ENCODE peak calls at places on chromosome 13, in seven cellular contexts. One of them, this sample, is unnamed.

GRCh38 chr13:29516012-29516411 is 79.5 kb downstream of the SLC7A1 start:
- DNase-seq in HEK293T: no peak
- DNase-seq in HepG2: no peak
- DNase-seq in K562: no peak
- DNase-seq in H1: no peak
- DNase-seq in GM12878: no peak
- DNase-seq in HCT116: no peak
- DNase-seq in this sample: no peak

GRCh38 chr13:107020393-107020792 is 452.5 kb upstream of the ARGLU1 start:
- DNase-seq in HEK293T: no peak
- DNase-seq in HepG2: no peak
- DNase-seq in K562: no peak
- DNase-seq in H1: no peak
- DNase-seq in GM12878: no peak
- DNase-seq in HCT116: no peak
- DNase-seq in this sample: no peak

GRCh38 chr13:23159205-23159586 is 21.6 kb upstream of the SGCG start:
- DNase-seq in HEK293T: peak
- DNase-seq in HepG2: peak
- DNase-seq in K562: no peak
- DNase-seq in H1: peak
- DNase-seq in GM12878: no peak
- DNase-seq in HCT116: no peak
- DNase-seq in this sample: peak

GRCh38 chr13:73995752-73996151 is 138.5 kb downstream of the KLF12 start:
- DNase-seq in HEK293T: no peak
- DNase-seq in HepG2: no peak
- DNase-seq in K562: no peak
- DNase-seq in H1: no peak
- DNase-seq in GM12878: no peak
- DNase-seq in HCT116: no peak
- DNase-seq in this sample: no peak

GRCh38 chr13:112529216-112529615 is 58.7 kb downstream of the TUBGCP3 start:
- DNase-seq in HEK293T: no peak
- DNase-seq in HepG2: no peak
- DNase-seq in K562: no peak
- DNase-seq in H1: no peak
- DNase-seq in GM12878: no peak
- DNase-seq in HCT116: no peak
- DNase-seq in this sample: no peak

GRCh38 chr13:24355103-24355502 is 45.7 kb downstream of the C1QTNF9 start:
- DNase-seq in HEK293T: no peak
- DNase-seq in HepG2: no peak
- DNase-seq in K562: no peak
- DNase-seq in H1: no peak
- DNase-seq in GM12878: no peak
- DNase-seq in HCT116: no peak
- DNase-seq in this sample: no peak

GRCh38 chr13:59542303-59542702 is 621.4 kb downstream of the DIAPH3 start:
- DNase-seq in HEK293T: no peak
- DNase-seq in HepG2: no peak
- DNase-seq in K562: no peak
- DNase-seq in H1: no peak
- DNase-seq in GM12878: no peak
- DNase-seq in HCT116: no peak
- DNase-seq in this sample: no peak

GRCh38 chr13:25687622-25688225 is 315.9 kb downstream of the ATP8A2 start:
- DNase-seq in HEK293T: no peak
- DNase-seq in HepG2: no peak
- DNase-seq in K562: no peak
- DNase-seq in H1: no peak
- DNase-seq in GM12878: no peak
- DNase-seq in HCT116: no peak
- DNase-seq in this sample: no peak

GRCh38 chr13:91767681-91768080 is 369.3 kb downstream of the GPC5 start:
- DNase-seq in HEK293T: no peak
- DNase-seq in HepG2: no peak
- DNase-seq in K562: no peak
- DNase-seq in H1: no peak
- DNase-seq in GM12878: no peak
- DNase-seq in HCT116: no peak
- DNase-seq in this sample: no peak

GRCh38 chr13:39616087-39616694 is 13.2 kb upstream of the LHFPL6 start:
- DNase-seq in HEK293T: peak
- DNase-seq in HepG2: peak
- DNase-seq in K562: peak
- DNase-seq in H1: no peak
- DNase-seq in GM12878: no peak
- DNase-seq in HCT116: peak
- DNase-seq in this sample: peak
- TF ChIP-seq SP1 in HEK293T: no peak
- TF ChIP-seq SP1 in HepG2: no peak
- TF ChIP-seq SP1 in K562: no peak
- TF ChIP-seq SP1 in H1: no peak
- TF ChIP-seq SP1 in GM12878: no peak
- TF ChIP-seq SP1 in HCT116: no peak
- TF ChIP-seq SP1 in this sample: no peak

GRCh38 chr13:46596501-46596900 is 43.5 kb downstream of the LRCH1 start:
- DNase-seq in HEK293T: no peak
- DNase-seq in HepG2: no peak
- DNase-seq in K562: no peak
- DNase-seq in H1: no peak
- DNase-seq in GM12878: no peak
- DNase-seq in HCT116: no peak
- DNase-seq in this sample: no peak

GRCh38 chr13:46592410-46592809 is 39.4 kb downstream of the LRCH1 start:
- DNase-seq in HEK293T: no peak
- DNase-seq in HepG2: no peak
- DNase-seq in K562: no peak
- DNase-seq in H1: no peak
- DNase-seq in GM12878: no peak
- DNase-seq in HCT116: no peak
- DNase-seq in this sample: no peak

GRCh38 chr13:46595918-46596315 is 42.9 kb downstream of the LRCH1 start:
- DNase-seq in HEK293T: no peak
- DNase-seq in HepG2: no peak
- DNase-seq in K562: no peak
- DNase-seq in H1: no peak
- DNase-seq in GM12878: no peak
- DNase-seq in HCT116: no peak
- DNase-seq in this sample: no peak

GRCh38 chr13:46595136-46595917 is 42.4 kb downstream of the LRCH1 start:
- DNase-seq in HEK293T: no peak
- DNase-seq in HepG2: no peak
- DNase-seq in K562: no peak
- DNase-seq in H1: no peak
- DNase-seq in GM12878: no peak
- DNase-seq in HCT116: no peak
- DNase-seq in this sample: no peak

GRCh38 chr13:46593403-46593802 is 40.4 kb downstream of the LRCH1 start:
- DNase-seq in HEK293T: no peak
- DNase-seq in HepG2: no peak
- DNase-seq in K562: no peak
- DNase-seq in H1: no peak
- DNase-seq in GM12878: no peak
- DNase-seq in HCT116: no peak
- DNase-seq in this sample: no peak
- TF ChIP-seq SP1 in HEK293T: no peak
- TF ChIP-seq SP1 in HepG2: no peak
- TF ChIP-seq SP1 in K562: no peak
- TF ChIP-seq SP1 in H1: no peak
- TF ChIP-seq SP1 in GM12878: no peak
- TF ChIP-seq SP1 in HCT116: no peak
- TF ChIP-seq SP1 in this sample: no peak

GRCh38 chr13:28423010-28423409 is 71.9 kb downstream of the FLT1 start:
- DNase-seq in HEK293T: no peak
- DNase-seq in HepG2: no peak
- DNase-seq in K562: no peak
- DNase-seq in H1: no peak
- DNase-seq in GM12878: peak
- DNase-seq in HCT116: no peak
- DNase-seq in this sample: no peak
- TF ChIP-seq SP1 in HEK293T: no peak
- TF ChIP-seq SP1 in HepG2: no peak
- TF ChIP-seq SP1 in K562: no peak
- TF ChIP-seq SP1 in H1: no peak
- TF ChIP-seq SP1 in GM12878: peak
- TF ChIP-seq SP1 in HCT116: no peak
- TF ChIP-seq SP1 in this sample: no peak

DNA sequence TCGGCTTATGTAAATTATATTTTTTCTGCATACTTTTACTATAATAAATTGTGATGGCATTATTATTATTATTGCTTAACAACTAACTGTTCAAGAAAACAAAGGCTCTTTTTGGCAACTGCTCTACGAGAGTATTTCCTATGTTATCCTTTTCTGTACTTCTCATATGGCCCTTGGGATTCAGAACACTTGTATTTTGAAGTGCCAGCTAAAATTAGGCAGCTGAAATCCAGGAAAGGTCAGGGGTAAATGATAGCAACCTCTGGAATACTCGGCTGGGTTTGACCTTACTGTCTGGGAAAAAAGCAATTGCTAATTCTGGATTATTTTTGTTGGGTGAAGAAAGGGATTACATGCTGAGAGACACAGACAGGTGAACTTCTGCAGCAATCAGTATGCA is 23.9 kb downstream of the EDNRB start:
- DNase-seq in HEK293T: no peak
- DNase-seq in HepG2: no peak
- DNase-seq in K562: no peak
- DNase-seq in H1: no peak
- DNase-seq in GM12878: no peak
- DNase-seq in HCT116: no peak
- DNase-seq in this sample: no peak
- TF ChIP-seq SP1 in HEK293T: no peak
- TF ChIP-seq SP1 in HepG2: no peak
- TF ChIP-seq SP1 in K562: no peak
- TF ChIP-seq SP1 in H1: no peak
- TF ChIP-seq SP1 in GM12878: no peak
- TF ChIP-seq SP1 in HCT116: no peak
- TF ChIP-seq SP1 in this sample: no peak

GRCh38 chr13:69324109-69324886 is 783.3 kb upstream of the ATXN8OS start:
- DNase-seq in HEK293T: peak
- DNase-seq in HepG2: peak
- DNase-seq in K562: no peak
- DNase-seq in H1: no peak
- DNase-seq in GM12878: no peak
- DNase-seq in HCT116: peak
- DNase-seq in this sample: no peak
- TF ChIP-seq SP1 in HEK293T: no peak
- TF ChIP-seq SP1 in HepG2: no peak
- TF ChIP-seq SP1 in K562: no peak
- TF ChIP-seq SP1 in H1: no peak
- TF ChIP-seq SP1 in GM12878: no peak
- TF ChIP-seq SP1 in HCT116: no peak
- TF ChIP-seq SP1 in this sample: no peak

DNA sequence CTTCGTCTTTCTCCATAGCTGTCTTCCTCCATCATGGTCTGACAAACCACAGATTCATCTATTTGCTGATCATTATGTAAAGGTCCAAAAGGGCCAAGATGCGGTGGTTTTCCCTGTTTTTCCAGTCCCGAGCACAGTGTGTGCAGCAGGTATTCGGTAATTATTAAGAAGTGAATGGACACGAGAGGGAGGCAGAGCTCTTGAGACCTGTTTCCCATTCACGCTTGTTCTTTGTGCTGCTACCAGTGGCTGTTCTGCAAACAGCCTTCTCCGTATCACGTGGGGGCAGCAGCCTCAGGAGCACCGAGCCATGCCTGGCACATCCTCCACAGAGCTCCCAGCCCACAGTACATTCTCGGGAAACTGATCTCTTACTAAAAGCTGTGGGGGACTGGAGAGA is 50.3 kb downstream of the CCDC70 start:
- DNase-seq in HEK293T: no peak
- DNase-seq in HepG2: no peak
- DNase-seq in K562: no peak
- DNase-seq in H1: no peak
- DNase-seq in GM12878: no peak
- DNase-seq in HCT116: no peak
- DNase-seq in this sample: no peak
- TF ChIP-seq SP1 in HEK293T: no peak
- TF ChIP-seq SP1 in HepG2: no peak
- TF ChIP-seq SP1 in K562: no peak
- TF ChIP-seq SP1 in H1: no peak
- TF ChIP-seq SP1 in GM12878: no peak
- TF ChIP-seq SP1 in HCT116: no peak
- TF ChIP-seq SP1 in this sample: no peak